ENCODE peak calls at places on chromosomes 12 and 14, in six cellular contexts. H, U, M, K, P and E are unnamed samples.

GRCh38 chr14:36784541-36784940 is 122.9 kb downstream of the PAX9 start:
- DNase-seq in H (no peak), U (no peak), M (no peak), K (no peak), P (no peak), E (no peak)

GRCh38 chr12:99453831-99454538 is 193.6 kb upstream of the GARIN6 start:
- DNase-seq in H (no peak), U (no peak), M (no peak), K (no peak), P (no peak), E (no peak)

GRCh38 chr14:81401420-81402122 is 1.4 kb upstream of the STON2 start:
- DNase-seq in H (no peak), U (no peak), M (no peak), K (no peak), P (no peak), E (no peak)

GRCh38 chr12:14072952-14073351 is 91.5 kb upstream of the GRIN2B start:
- DNase-seq in H (no peak), U (no peak), M (peak), K (no peak), P (no peak), E (no peak)

GRCh38 chr12:106025129-106025528 is 113.6 kb downstream of the NUAK1 start:
- DNase-seq in H (no peak), U (no peak), M (no peak), K (no peak), P (no peak), E (no peak)

GRCh38 chr12:58583541-58583940 is 336.8 kb downstream of the LRIG3 start:
- DNase-seq in H (no peak), U (no peak), M (no peak), K (no peak), P (no peak), E (no peak)

GRCh38 chr12:22728989-22729388 is 104.0 kb downstream of the ETNK1 start:
- DNase-seq in H (no peak), U (no peak), M (no peak), K (no peak), P (no peak), E (no peak)

GRCh38 chr12:88328056-88328455 is 185.9 kb downstream of the TMTC3 start:
- DNase-seq in H (no peak), U (no peak), M (no peak), K (no peak), P (no peak), E (no peak)

GRCh38 chr14:75928587-75929230 is 53.1 kb downstream of the TGFB3 start:
- DNase-seq in H (no peak), U (peak), M (no peak), K (no peak), P (no peak), E (no peak)

GRCh38 chr12:91037301-91037700 is 20.5 kb downstream of the KERA start:
- DNase-seq in H (no peak), U (no peak), M (no peak), K (no peak), P (no peak), E (no peak)